ENCODE peak calls at places on chromosomes 1 and 21, in eight cellular contexts. One of them, this sample, is unnamed.

GRCh38 chr1:226979115-226979516 is 39.0 kb downstream of the COQ8A start:
- DNase-seq in neuronal stem cell: no peak
- DNase-seq in A549: no peak
- DNase-seq in body of pancreas: no peak
- DNase-seq in CD8-positive, alpha-beta T cell: no peak
- DNase-seq in coronary artery: peak; percentile 64
- DNase-seq in transverse colon: no peak
- DNase-seq in colonic mucosa: no peak
- DNase-seq in this sample: no peak

GRCh38 chr1:42529724-42530161 is 66.7 kb downstream of the CCDC30 start:
- DNase-seq in neuronal stem cell: no peak
- DNase-seq in A549: no peak
- DNase-seq in body of pancreas: no peak
- DNase-seq in CD8-positive, alpha-beta T cell: no peak
- DNase-seq in coronary artery: no peak
- DNase-seq in transverse colon: peak; percentile 7
- DNase-seq in colonic mucosa: no peak
- DNase-seq in this sample: no peak

GRCh38 chr1:200038987-200039848 is 11.7 kb downstream of the NR5A2 start:
- DNase-seq in neuronal stem cell: peak; percentile 70
- DNase-seq in A549: peak; percentile 71
- DNase-seq in body of pancreas: peak; percentile 64
- DNase-seq in CD8-positive, alpha-beta T cell: no peak
- DNase-seq in coronary artery: peak; percentile 72
- DNase-seq in transverse colon: peak; percentile 55
- DNase-seq in colonic mucosa: peak; percentile 61
- DNase-seq in this sample: no peak

GRCh38 chr21:36103434-36103833 is 31.4 kb upstream of the CBR3 start:
- DNase-seq in neuronal stem cell: no peak
- DNase-seq in A549: no peak
- DNase-seq in body of pancreas: no peak
- DNase-seq in CD8-positive, alpha-beta T cell: no peak
- DNase-seq in coronary artery: no peak
- DNase-seq in transverse colon: no peak
- DNase-seq in colonic mucosa: no peak
- DNase-seq in this sample: no peak

GRCh38 chr1:205313681-205314308 is 7.8 kb downstream of the NUAK2 start:
- DNase-seq in neuronal stem cell: peak; percentile 98
- DNase-seq in A549: no peak
- DNase-seq in body of pancreas: peak; percentile 73
- DNase-seq in CD8-positive, alpha-beta T cell: peak; percentile 71
- DNase-seq in coronary artery: no peak
- DNase-seq in transverse colon: peak; percentile 49
- DNase-seq in colonic mucosa: peak; percentile 57
- DNase-seq in this sample: peak; percentile 66

GRCh38 chr1:235986869-235987268 is 78.0 kb downstream of the NID1 start:
- DNase-seq in neuronal stem cell: no peak
- DNase-seq in A549: no peak
- DNase-seq in body of pancreas: no peak
- DNase-seq in CD8-positive, alpha-beta T cell: no peak
- DNase-seq in coronary artery: no peak
- DNase-seq in transverse colon: no peak
- DNase-seq in colonic mucosa: no peak
- DNase-seq in this sample: no peak

GRCh38 chr1:41616563-41616962 is 132.1 kb upstream of the EDN2 start:
- DNase-seq in neuronal stem cell: no peak
- DNase-seq in A549: no peak
- DNase-seq in body of pancreas: no peak
- DNase-seq in CD8-positive, alpha-beta T cell: no peak
- DNase-seq in coronary artery: no peak
- DNase-seq in transverse colon: no peak
- DNase-seq in colonic mucosa: no peak
- DNase-seq in this sample: no peak

GRCh38 chr1:67559222-67559700 is 125.7 kb upstream of the GADD45A start:
- DNase-seq in neuronal stem cell: no peak
- DNase-seq in A549: peak; percentile 31
- DNase-seq in body of pancreas: peak; percentile 39
- DNase-seq in CD8-positive, alpha-beta T cell: no peak
- DNase-seq in coronary artery: peak; percentile 84
- DNase-seq in transverse colon: no peak
- DNase-seq in colonic mucosa: no peak
- DNase-seq in this sample: no peak

GRCh38 chr1:16017461-16018303 is at the start of gene HSPB7:
- DNase-seq in neuronal stem cell: no peak
- DNase-seq in A549: no peak
- DNase-seq in body of pancreas: peak; percentile 59
- DNase-seq in CD8-positive, alpha-beta T cell: no peak
- DNase-seq in coronary artery: peak; percentile 97
- DNase-seq in transverse colon: peak; percentile 69
- DNase-seq in colonic mucosa: peak; percentile 50
- DNase-seq in this sample: no peak

GRCh38 chr1:231037585-231038517 is 2.2 kb downstream of the FAM89A start:
- DNase-seq in neuronal stem cell: no peak
- DNase-seq in A549: no peak
- DNase-seq in body of pancreas: no peak
- DNase-seq in CD8-positive, alpha-beta T cell: no peak
- DNase-seq in coronary artery: no peak
- DNase-seq in transverse colon: no peak
- DNase-seq in colonic mucosa: no peak
- DNase-seq in this sample: no peak

GRCh38 chr21:36744190-36744559 is 45.3 kb downstream of the SIM2 start:
- DNase-seq in neuronal stem cell: no peak
- DNase-seq in A549: no peak
- DNase-seq in body of pancreas: no peak
- DNase-seq in CD8-positive, alpha-beta T cell: no peak
- DNase-seq in coronary artery: no peak
- DNase-seq in transverse colon: no peak
- DNase-seq in colonic mucosa: no peak
- DNase-seq in this sample: no peak

GRCh38 chr1:157992031-157992568 is 1.3 kb upstream of the KIRREL1 start:
- DNase-seq in neuronal stem cell: peak; percentile 74
- DNase-seq in A549: peak; percentile 69
- DNase-seq in body of pancreas: peak; percentile 69
- DNase-seq in CD8-positive, alpha-beta T cell: peak; percentile 35
- DNase-seq in coronary artery: peak; percentile 85
- DNase-seq in transverse colon: peak; percentile 67
- DNase-seq in colonic mucosa: peak; percentile 74
- DNase-seq in this sample: no peak

GRCh38 chr1:41078193-41078592 is 56.7 kb upstream of the SLFNL1 start:
- DNase-seq in neuronal stem cell: no peak
- DNase-seq in A549: no peak
- DNase-seq in body of pancreas: no peak
- DNase-seq in CD8-positive, alpha-beta T cell: no peak
- DNase-seq in coronary artery: no peak
- DNase-seq in transverse colon: no peak
- DNase-seq in colonic mucosa: no peak
- DNase-seq in this sample: no peak

GRCh38 chr1:51738681-51739080 is 121.8 kb downstream of the OSBPL9 start:
- DNase-seq in neuronal stem cell: no peak
- DNase-seq in A549: no peak
- DNase-seq in body of pancreas: no peak
- DNase-seq in CD8-positive, alpha-beta T cell: no peak
- DNase-seq in coronary artery: no peak
- DNase-seq in transverse colon: no peak
- DNase-seq in colonic mucosa: no peak
- DNase-seq in this sample: no peak

GRCh38 chr1:212727386-212728181 is 27.9 kb upstream of the BATF3 start:
- DNase-seq in neuronal stem cell: no peak
- DNase-seq in A549: no peak
- DNase-seq in body of pancreas: no peak
- DNase-seq in CD8-positive, alpha-beta T cell: no peak
- DNase-seq in coronary artery: no peak
- DNase-seq in transverse colon: no peak
- DNase-seq in colonic mucosa: no peak
- DNase-seq in this sample: no peak

GRCh38 chr1:101262601-101263348 is 26.0 kb downstream of the S1PR1 start:
- DNase-seq in neuronal stem cell: no peak
- DNase-seq in A549: no peak
- DNase-seq in body of pancreas: no peak
- DNase-seq in CD8-positive, alpha-beta T cell: peak; percentile 22
- DNase-seq in coronary artery: no peak
- DNase-seq in transverse colon: no peak
- DNase-seq in colonic mucosa: no peak
- DNase-seq in this sample: no peak

GRCh38 chr1:109249654-109250401 is 489 bp downstream of the CELSR2 start:
- DNase-seq in neuronal stem cell: no peak
- DNase-seq in A549: no peak
- DNase-seq in body of pancreas: no peak
- DNase-seq in CD8-positive, alpha-beta T cell: peak; percentile 19
- DNase-seq in coronary artery: peak; percentile 64
- DNase-seq in transverse colon: no peak
- DNase-seq in colonic mucosa: no peak
- DNase-seq in this sample: no peak

GRCh38 chr1:32393832-32394140 is 455 bp downstream of the BSDC1 start:
- DNase-seq in neuronal stem cell: no peak
- DNase-seq in A549: peak; percentile 20
- DNase-seq in body of pancreas: peak; percentile 52
- DNase-seq in CD8-positive, alpha-beta T cell: no peak
- DNase-seq in coronary artery: no peak
- DNase-seq in transverse colon: peak; percentile 66
- DNase-seq in colonic mucosa: peak; percentile 72
- DNase-seq in this sample: no peak

GRCh38 chr1:86778510-86779218 is 74.3 kb downstream of the SH3GLB1 start:
- DNase-seq in neuronal stem cell: no peak
- DNase-seq in A549: no peak
- DNase-seq in body of pancreas: no peak
- DNase-seq in CD8-positive, alpha-beta T cell: no peak
- DNase-seq in coronary artery: no peak
- DNase-seq in transverse colon: no peak
- DNase-seq in colonic mucosa: no peak
- DNase-seq in this sample: no peak
- H3K27ac ChIP-seq in neuronal stem cell: no peak overlapping the region
- H3K27ac ChIP-seq in A549: peak overlapping the region; percentile 75
- H3K27ac ChIP-seq in body of pancreas: no peak overlapping the region
- H3K27ac ChIP-seq in CD8-positive, alpha-beta T cell: no peak overlapping the region
- H3K27ac ChIP-seq in coronary artery: no peak overlapping the region
- H3K27ac ChIP-seq in transverse colon: no peak overlapping the region
- H3K27ac ChIP-seq in colonic mucosa: no peak overlapping the region
- H3K27ac ChIP-seq in this sample: peak overlapping the region; percentile 60

DNA sequence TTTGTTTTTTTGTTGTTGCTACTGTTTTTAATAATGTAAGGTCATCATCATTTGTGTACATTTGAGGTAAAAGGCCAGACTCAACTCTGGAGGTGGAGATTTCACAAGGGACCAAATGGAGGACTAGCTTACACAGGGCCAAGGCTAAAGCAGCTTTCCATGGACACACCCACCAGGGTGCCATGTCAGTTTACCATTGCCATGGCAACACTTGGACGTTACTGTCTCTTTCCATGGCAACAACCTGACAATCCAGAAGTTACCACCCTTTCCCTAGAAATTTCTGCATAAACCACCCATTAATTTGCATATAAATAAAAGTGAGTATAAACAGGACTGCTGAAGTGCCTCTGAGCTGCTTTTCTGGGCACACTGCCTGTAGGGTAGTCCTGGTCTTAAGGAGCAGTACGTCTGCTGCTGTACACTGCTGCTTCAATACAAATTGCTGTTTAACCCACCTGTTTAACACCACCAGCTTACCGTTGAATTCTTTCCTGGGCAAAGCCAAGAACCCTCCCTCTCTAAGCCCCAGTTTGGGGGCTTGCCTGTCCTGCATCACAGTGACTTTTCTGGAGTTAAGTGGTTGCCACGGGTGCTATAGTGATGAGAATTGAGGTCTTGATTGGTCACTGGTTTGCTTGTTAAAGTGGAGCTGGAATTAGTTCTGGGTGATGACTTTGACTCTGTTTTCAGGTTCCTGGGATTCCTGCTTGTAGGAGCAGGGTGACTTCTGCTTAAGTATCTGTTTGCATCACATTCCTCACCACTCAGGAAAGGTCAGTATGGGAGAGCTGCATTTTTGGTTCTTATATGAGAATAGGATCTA is 83.3 kb downstream of the CLDN17 start:
- DNase-seq in neuronal stem cell: no peak
- DNase-seq in A549: no peak
- DNase-seq in body of pancreas: no peak
- DNase-seq in CD8-positive, alpha-beta T cell: no peak
- DNase-seq in coronary artery: no peak
- DNase-seq in transverse colon: no peak
- DNase-seq in colonic mucosa: no peak
- DNase-seq in this sample: no peak
- H3K27ac ChIP-seq in neuronal stem cell: no peak overlapping the region
- H3K27ac ChIP-seq in A549: no peak overlapping the region
- H3K27ac ChIP-seq in body of pancreas: no peak overlapping the region
- H3K27ac ChIP-seq in CD8-positive, alpha-beta T cell: no peak overlapping the region
- H3K27ac ChIP-seq in coronary artery: no peak overlapping the region
- H3K27ac ChIP-seq in transverse colon: no peak overlapping the region
- H3K27ac ChIP-seq in colonic mucosa: no peak overlapping the region
- H3K27ac ChIP-seq in this sample: no peak overlapping the region

DNA sequence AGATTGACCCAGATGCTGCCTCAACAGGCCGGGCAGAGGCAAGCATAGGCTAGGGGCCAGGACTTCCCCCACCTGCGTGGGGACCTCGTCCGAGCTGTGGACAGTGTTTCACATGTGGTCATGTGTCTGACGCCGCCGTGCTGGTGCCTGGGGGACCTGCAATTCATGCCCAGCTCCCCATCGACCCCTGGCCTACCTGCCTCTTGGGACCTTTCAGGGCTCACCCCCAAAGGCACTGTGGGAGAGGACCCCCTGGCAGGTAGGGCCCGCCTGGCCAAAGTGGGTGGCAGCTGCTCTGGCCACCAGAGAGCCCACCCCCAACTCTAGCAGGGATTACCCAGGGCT is 4.4 kb downstream of the TMEM201 start:
- DNase-seq in neuronal stem cell: no peak
- DNase-seq in A549: no peak
- DNase-seq in body of pancreas: no peak
- DNase-seq in CD8-positive, alpha-beta T cell: no peak
- DNase-seq in coronary artery: no peak
- DNase-seq in transverse colon: no peak
- DNase-seq in colonic mucosa: no peak
- DNase-seq in this sample: no peak
- H3K27ac ChIP-seq in neuronal stem cell: peak overlapping the region; percentile 88
- H3K27ac ChIP-seq in A549: no peak overlapping the region
- H3K27ac ChIP-seq in body of pancreas: no peak overlapping the region
- H3K27ac ChIP-seq in CD8-positive, alpha-beta T cell: no peak overlapping the region
- H3K27ac ChIP-seq in coronary artery: no peak overlapping the region
- H3K27ac ChIP-seq in transverse colon: no peak overlapping the region
- H3K27ac ChIP-seq in colonic mucosa: no peak overlapping the region
- H3K27ac ChIP-seq in this sample: no peak overlapping the region

GRCh38 chr1:110696818-110697217 is 22.1 kb upstream of the KCNA3 start:
- DNase-seq in neuronal stem cell: no peak
- DNase-seq in A549: no peak
- DNase-seq in body of pancreas: no peak
- DNase-seq in CD8-positive, alpha-beta T cell: no peak
- DNase-seq in coronary artery: no peak
- DNase-seq in transverse colon: no peak
- DNase-seq in colonic mucosa: no peak
- DNase-seq in this sample: no peak
- H3K27ac ChIP-seq in neuronal stem cell: no peak overlapping the region
- H3K27ac ChIP-seq in A549: no peak overlapping the region
- H3K27ac ChIP-seq in body of pancreas: no peak overlapping the region
- H3K27ac ChIP-seq in CD8-positive, alpha-beta T cell: no peak overlapping the region
- H3K27ac ChIP-seq in coronary artery: no peak overlapping the region
- H3K27ac ChIP-seq in transverse colon: no peak overlapping the region
- H3K27ac ChIP-seq in colonic mucosa: no peak overlapping the region
- H3K27ac ChIP-seq in this sample: no peak overlapping the region

GRCh38 chr1:223712856-223713494 is 636 bp downstream of the CAPN2 start:
- DNase-seq in neuronal stem cell: no peak
- DNase-seq in A549: no peak
- DNase-seq in body of pancreas: no peak
- DNase-seq in CD8-positive, alpha-beta T cell: peak; percentile 50
- DNase-seq in coronary artery: no peak
- DNase-seq in transverse colon: peak; percentile 57
- DNase-seq in colonic mucosa: no peak
- DNase-seq in this sample: no peak
- H3K27ac ChIP-seq in neuronal stem cell: no peak overlapping the region
- H3K27ac ChIP-seq in A549: peak overlapping the region; percentile 99
- H3K27ac ChIP-seq in body of pancreas: peak overlapping the region; percentile 87
- H3K27ac ChIP-seq in CD8-positive, alpha-beta T cell: peak overlapping the region; percentile 62
- H3K27ac ChIP-seq in coronary artery: peak overlapping the region; percentile 91
- H3K27ac ChIP-seq in transverse colon: peak overlapping the region; percentile 98
- H3K27ac ChIP-seq in colonic mucosa: peak overlapping the region; percentile 92
- H3K27ac ChIP-seq in this sample: peak overlapping the region; percentile 93

GRCh38 chr1:6511461-6512244 is 20.2 kb upstream of the PLEKHG5 start:
- DNase-seq in neuronal stem cell: no peak
- DNase-seq in A549: no peak
- DNase-seq in body of pancreas: no peak
- DNase-seq in CD8-positive, alpha-beta T cell: no peak
- DNase-seq in coronary artery: no peak
- DNase-seq in transverse colon: no peak
- DNase-seq in colonic mucosa: no peak
- DNase-seq in this sample: no peak
- H3K27ac ChIP-seq in neuronal stem cell: no peak overlapping the region
- H3K27ac ChIP-seq in A549: no peak overlapping the region
- H3K27ac ChIP-seq in body of pancreas: no peak overlapping the region
- H3K27ac ChIP-seq in CD8-positive, alpha-beta T cell: no peak overlapping the region
- H3K27ac ChIP-seq in coronary artery: no peak overlapping the region
- H3K27ac ChIP-seq in transverse colon: no peak overlapping the region
- H3K27ac ChIP-seq in colonic mucosa: no peak overlapping the region
- H3K27ac ChIP-seq in this sample: no peak overlapping the region

This sample was measured in AG04450.